ENCODE peak calls at places on chromosome 7, in four cellular contexts. D is effector memory CD8-positive, alpha-beta T cell; Z is IMR-90; S is activated CD4-positive, alpha-beta T cell treated with anti-CD3 and anti-CD28 coated beads, Interleukin-2, amount 10 ng/mL, durations not matched to agents 7 days and 5 days. H is an unnamed sample.

GRCh38 chr7:100191775-100192174 is 14.1 kb downstream of the STAG3 start:
- DNase-seq in D (no peak), Z (peak), S (no peak), H (no peak)

GRCh38 chr7:26284995-26285632 is 6.5 kb upstream of the SNX10 start:
- DNase-seq in D (no peak), Z (no peak), S (no peak), H (no peak)

GRCh38 chr7:142717453-142717852 is 31.8 kb upstream of the PRSS1 start:
- DNase-seq in D (no peak), Z (no peak), S (peak), H (no peak)

GRCh38 chr7:112869111-112869774 is 79.0 kb upstream of the TMEM168 start:
- DNase-seq in D (peak), Z (peak), S (peak), H (peak)

GRCh38 chr7:10956528-10956927 is 17.1 kb upstream of the PHF14 start:
- DNase-seq in D (no peak), Z (no peak), S (no peak), H (no peak)

GRCh38 chr7:84195295-84196006 is 862 bp upstream of the SEMA3A start:
- DNase-seq in D (no peak), Z (no peak), S (no peak), H (no peak)

GRCh38 chr7:100680589-100681271 is 7.2 kb downstream of the GNB2 start:
- DNase-seq in D (no peak), Z (no peak), S (no peak), H (no peak)

GRCh38 chr7:1448958-1449357 is 10.3 kb downstream of the MICALL2 start:
- DNase-seq in D (no peak), Z (no peak), S (no peak), H (no peak)

GRCh38 chr7:29969706-29970105 is 19.9 kb downstream of the SCRN1 start:
- DNase-seq in D (no peak), Z (no peak), S (no peak), H (no peak)

GRCh38 chr7:485188-486081 is 34.2 kb downstream of the PDGFA start:
- DNase-seq in D (no peak), Z (peak), S (no peak), H (no peak)

GRCh38 chr7:149670288-149670687 is 103.1 kb downstream of the ZNF467 start:
- DNase-seq in D (no peak), Z (peak), S (no peak), H (no peak)

GRCh38 chr7:151304856-151305255 is 36.8 kb upstream of the NUB1 start:
- DNase-seq in D (no peak), Z (no peak), S (no peak), H (no peak)

GRCh38 chr7:106038916-106039315 is 73.2 kb downstream of the SYPL1 start:
- DNase-seq in D (no peak), Z (no peak), S (no peak), H (no peak)

GRCh38 chr7:1361016-1361755 is 98.1 kb downstream of the MICALL2 start:
- DNase-seq in D (no peak), Z (no peak), S (no peak), H (no peak)

GRCh38 chr7:40047661-40048060 is 86.8 kb downstream of the MPLKIP start:
- DNase-seq in D (no peak), Z (no peak), S (no peak), H (peak)

GRCh38 chr7:92614586-92615237 is 24.5 kb upstream of the FAM133B start:
- DNase-seq in D (no peak), Z (peak), S (no peak), H (no peak)

GRCh38 chr7:138297526-138297925 is 162.5 kb upstream of the TRIM24 start:
- DNase-seq in D (no peak), Z (no peak), S (no peak), H (no peak)

GRCh38 chr7:100889761-100890639 is 485 bp upstream of the UFSP1 start:
- DNase-seq in D (peak), Z (peak), S (peak), H (peak)

GRCh38 chr7:148927141-148927540 is 43.0 kb upstream of the EZH2 start:
- DNase-seq in D (no peak), Z (no peak), S (no peak), H (no peak)

GRCh38 chr7:42770106-42770505 is 141.8 kb downstream of the C7orf25 start:
- DNase-seq in D (no peak), Z (no peak), S (no peak), H (no peak)

GRCh38 chr7:134619627-134620331 is 26.9 kb upstream of the BPGM start:
- DNase-seq in D (no peak), Z (peak), S (no peak), H (no peak)

GRCh38 chr7:105224884-105225651 is 163.7 kb downstream of the SRPK2 start:
- DNase-seq in D (no peak), Z (peak), S (no peak), H (peak)